ENCODE peak calls at places on chromosomes 6 and 20, in ten cellular contexts. U is HFFc6; C is fibroblast of lung; N is GM23248; O is nephron progenitor cell; G is pancreas; F is endothelial cell; Z is CD4-positive, alpha-beta T cell; Q is NCI-H1417; S is mucosa of gallbladder. T is an unnamed sample.

GRCh38 chr20:44900231-44900854 is 9.5 kb upstream of the PABPC1L start:
- DNase-seq in G (no peak), Z (no peak), U (no peak), N (no peak), C (no peak), O (no peak), Q (no peak), S (no peak), F (no peak), T (no peak)

GRCh38 chr6:13355043-13355945 is 27.0 kb upstream of the TBC1D7 start:
- DNase-seq in Q (no peak), C (peak; percentile 93), S (no peak), O (no peak), G (no peak), U (peak; percentile 96), Z (no peak), N (peak; percentile 96), F (no peak), T (peak; percentile 69)

GRCh38 chr6:168851460-168852103 is 402.1 kb downstream of the THBS2 start:
- DNase-seq in O (no peak), Q (no peak), S (no peak), N (peak; percentile 59), G (no peak), Z (no peak), F (no peak), U (peak; percentile 5), C (peak; percentile 25), T (peak; percentile 10)

GRCh38 chr6:45697605-45698004 is 318.1 kb downstream of the CLIC5 start:
- DNase-seq in C (peak; percentile 93), F (no peak), U (peak; percentile 92), N (peak; percentile 97), O (no peak), G (no peak), Z (no peak), Q (no peak), S (no peak), T (peak; percentile 83)

GRCh38 chr6:163705923-163706322 is 291.4 kb downstream of the QKI start:
- DNase-seq in S (no peak), Q (no peak), G (no peak), C (no peak), N (no peak), F (no peak), U (no peak), Z (no peak), O (no peak), T (no peak)

GRCh38 chr20:11675920-11676617 is 241.6 kb upstream of the BTBD3 start:
- DNase-seq in Z (no peak), G (no peak), Q (peak; percentile 30), S (no peak), C (peak; percentile 0), F (no peak), N (peak; percentile 64), O (no peak), U (no peak), T (peak; percentile 26)

GRCh38 chr20:41424546-41424945 is 57.9 kb upstream of the EMILIN3 start:
- DNase-seq in Q (no peak), U (no peak), S (no peak), G (no peak), C (peak; percentile 23), O (no peak), N (peak; percentile 39), F (no peak), Z (no peak), T (no peak)

GRCh38 chr6:67285770-67286495 is 1349.1 kb upstream of the ADGRB3 start:
- DNase-seq in N (no peak), S (no peak), F (no peak), O (no peak), C (peak; percentile 62), G (no peak), Z (no peak), U (no peak), Q (no peak), T (no peak)

GRCh38 chr20:40276291-40276690 is 412.7 kb downstream of the MAFB start:
- DNase-seq in O (no peak), U (no peak), S (no peak), C (no peak), N (peak; percentile 30), Q (no peak), F (no peak), Z (no peak), G (no peak), T (peak; percentile 48)

GRCh38 chr6:149895702-149896310 is 2.1 kb downstream of the RAET1E start:
- DNase-seq in Z (peak; percentile 41), G (no peak), N (peak; percentile 82), O (no peak), F (no peak), U (peak; percentile 72), C (peak; percentile 43), Q (peak; percentile 13), S (peak; percentile 38), T (no peak)

GRCh38 chr6:32254761-32255211 is 30.9 kb upstream of the NOTCH4 start:
- DNase-seq in O (peak; percentile 35), Z (no peak), N (no peak), C (no peak), Q (no peak), S (no peak), U (no peak), F (no peak), G (no peak), T (no peak)

GRCh38 chr6:30219244-30219643 is 6.0 kb upstream of the TRIM26 start:
- DNase-seq in G (peak; percentile 67), Q (peak; percentile 53), F (peak; percentile 57), O (peak; percentile 26), U (peak; percentile 51), S (peak; percentile 38), C (peak; percentile 56), N (peak; percentile 73), Z (no peak), T (peak; percentile 47)

GRCh38 chr6:43172127-43173007 is 1.3 kb downstream of the SRF start:
- DNase-seq in S (peak; percentile 40), N (peak; percentile 67), O (peak; percentile 65), G (peak; percentile 52), Z (peak; percentile 50), Q (peak; percentile 68), U (no peak), C (peak; percentile 42), F (peak; percentile 49), T (no peak)

GRCh38 chr20:10453241-10453640 is 18.1 kb downstream of the SLX4IP start:
- DNase-seq in N (no peak), G (no peak), Q (no peak), Z (no peak), F (peak; percentile 30), O (no peak), C (no peak), U (no peak), S (no peak), T (no peak)

GRCh38 chr6:125802383-125802782 is 11.6 kb downstream of the NCOA7 start:
- DNase-seq in O (no peak), Z (no peak), G (no peak), Q (no peak), S (no peak), U (no peak), C (no peak), F (no peak), N (no peak), T (no peak)

GRCh38 chr20:45154183-45154582 is 20.5 kb upstream of the PI3 start:
- DNase-seq in S (no peak), Q (no peak), U (peak; percentile 10), C (peak; percentile 6), N (peak; percentile 6), F (no peak), Z (no peak), G (no peak), O (no peak), T (no peak)

GRCh38 chr6:163828038-163828790 is 413.7 kb downstream of the QKI start:
- DNase-seq in U (no peak), F (no peak), S (no peak), G (no peak), O (no peak), Q (no peak), Z (no peak), C (no peak), N (peak; percentile 56), T (no peak)

GRCh38 chr6:108348655-108349349 is 53.9 kb downstream of the AFG1L start:
- DNase-seq in O (no peak), F (no peak), N (no peak), S (no peak), Q (no peak), C (no peak), G (no peak), Z (no peak), U (no peak), T (no peak)

GRCh38 chr6:117232191-117232590 is 33.2 kb upstream of the VGLL2 start:
- DNase-seq in F (no peak), U (no peak), O (no peak), C (no peak), Z (no peak), S (no peak), Q (no peak), N (peak; percentile 1), G (no peak), T (no peak)

GRCh38 chr6:85401186-85402062 is 48.5 kb upstream of the NT5E start:
- DNase-seq in C (no peak), S (no peak), G (no peak), Q (no peak), Z (no peak), U (no peak), O (no peak), F (no peak), N (no peak), T (no peak)

GRCh38 chr6:827431-827830 is 134.5 kb upstream of the EXOC2 start:
- DNase-seq in N (no peak), U (no peak), C (no peak), G (no peak), F (no peak), Q (no peak), O (no peak), S (no peak), Z (no peak), T (no peak)

GRCh38 chr6:85362652-85363310 is 87.1 kb upstream of the NT5E start:
- DNase-seq in G (no peak), U (no peak), O (no peak), N (peak; percentile 50), S (no peak), Q (no peak), C (peak; percentile 74), Z (no peak), F (no peak), T (peak; percentile 71)

GRCh38 chr6:128117916-128118315 is 217.1 kb upstream of the THEMIS start:
- DNase-seq in N (peak; percentile 23), O (no peak), S (no peak), F (no peak), Z (no peak), Q (no peak), C (no peak), G (no peak), U (no peak), T (no peak)

GRCh38 chr6:136771306-136771705 is 21.0 kb downstream of the MAP3K5 start:
- DNase-seq in O (no peak), F (no peak), G (no peak), Q (no peak), U (no peak), C (no peak), N (no peak), S (no peak), Z (no peak), T (no peak)

GRCh38 chr20:49696594-49696993 is 17.1 kb downstream of the B4GALT5 start:
- DNase-seq in F (no peak), S (no peak), G (no peak), N (peak; percentile 52), O (no peak), Q (no peak), C (no peak), U (no peak), Z (no peak), T (no peak)

GRCh38 chr6:26125015-26125690 is 37.9 kb downstream of the HFE start:
- DNase-seq in C (peak; percentile 15), F (no peak), Z (peak; percentile 35), O (no peak), N (peak; percentile 53), S (no peak), U (no peak), Q (peak; percentile 20), G (no peak), T (no peak)

GRCh38 chr6:10800810-10801209 is 37.5 kb downstream of the MAK start:
- DNase-seq in S (no peak), O (no peak), Z (no peak), C (peak; percentile 61), U (peak; percentile 11), F (no peak), G (no peak), N (peak; percentile 43), Q (no peak), T (no peak)

GRCh38 chr20:64159286-64159680 is 5.0 kb upstream of the MYT1 start:
- DNase-seq in Z (no peak), C (no peak), G (no peak), S (no peak), N (no peak), O (no peak), U (no peak), Q (no peak), F (no peak), T (no peak)